ENCODE peak calls at places on chromosomes 6 and 20, in five cellular contexts. One of them, this sample, is unnamed.
A peak's percentile ranks its signal among the peaks of the same experiment; 100 is the strongest.

GRCh38 chr6:134945045-134945444 is 4.9 kb downstream of the ALDH8A1 start:
- DNase-seq in pancreas: no peak
- DNase-seq in CD4-positive, CD25-positive, alpha-beta regulatory T cell: no peak
- DNase-seq in mesenchymal stem cell: no peak
- DNase-seq in transverse colon: no peak
- DNase-seq in this sample: no peak

GRCh38 chr6:22892452-22892851 is 323.1 kb downstream of the HDGFL1 start:
- DNase-seq in transverse colon: no peak
- DNase-seq in pancreas: no peak
- DNase-seq in mesenchymal stem cell: peak; percentile 96
- DNase-seq in CD4-positive, CD25-positive, alpha-beta regulatory T cell: no peak
- DNase-seq in this sample: no peak

GRCh38 chr6:98343797-98344196 is 490.6 kb upstream of the POU3F2 start:
- DNase-seq in transverse colon: no peak
- DNase-seq in mesenchymal stem cell: no peak
- DNase-seq in pancreas: no peak
- DNase-seq in CD4-positive, CD25-positive, alpha-beta regulatory T cell: no peak
- DNase-seq in this sample: no peak

GRCh38 chr20:33693741-33694645 is 7.8 kb upstream of the E2F1 start:
- DNase-seq in transverse colon: no peak
- DNase-seq in CD4-positive, CD25-positive, alpha-beta regulatory T cell: no peak
- DNase-seq in pancreas: peak; percentile 50
- DNase-seq in mesenchymal stem cell: no peak
- DNase-seq in this sample: no peak

GRCh38 chr6:158567152-158567551 is 7.3 kb downstream of the TMEM181 start:
- DNase-seq in pancreas: no peak
- DNase-seq in transverse colon: no peak
- DNase-seq in mesenchymal stem cell: no peak
- DNase-seq in CD4-positive, CD25-positive, alpha-beta regulatory T cell: no peak
- DNase-seq in this sample: no peak

GRCh38 chr6:158372570-158372969 is 60.3 kb downstream of the TULP4 start:
- DNase-seq in CD4-positive, CD25-positive, alpha-beta regulatory T cell: no peak
- DNase-seq in transverse colon: no peak
- DNase-seq in mesenchymal stem cell: no peak
- DNase-seq in pancreas: no peak
- DNase-seq in this sample: no peak

GRCh38 chr6:33980176-33980805 is 165.6 kb downstream of the GRM4 start:
- DNase-seq in CD4-positive, CD25-positive, alpha-beta regulatory T cell: no peak
- DNase-seq in transverse colon: no peak
- DNase-seq in pancreas: no peak
- DNase-seq in mesenchymal stem cell: no peak
- DNase-seq in this sample: peak; percentile 29

GRCh38 chr6:42390228-42390934 is 61.3 kb downstream of the TRERF1 start:
- DNase-seq in pancreas: no peak
- DNase-seq in transverse colon: peak; percentile 39
- DNase-seq in mesenchymal stem cell: no peak
- DNase-seq in CD4-positive, CD25-positive, alpha-beta regulatory T cell: peak; percentile 81
- DNase-seq in this sample: no peak

GRCh38 chr6:144087789-144088426 is 7.5 kb downstream of the SF3B5 start:
- DNase-seq in pancreas: no peak
- DNase-seq in mesenchymal stem cell: no peak
- DNase-seq in CD4-positive, CD25-positive, alpha-beta regulatory T cell: no peak
- DNase-seq in transverse colon: no peak
- DNase-seq in this sample: no peak

GRCh38 chr6:6474170-6474920 is 114.2 kb upstream of the LY86 start:
- DNase-seq in CD4-positive, CD25-positive, alpha-beta regulatory T cell: no peak
- DNase-seq in pancreas: no peak
- DNase-seq in mesenchymal stem cell: no peak
- DNase-seq in transverse colon: no peak
- DNase-seq in this sample: no peak

GRCh38 chr6:158042245-158042798 is 60.7 kb downstream of the SYNJ2 start:
- DNase-seq in CD4-positive, CD25-positive, alpha-beta regulatory T cell: no peak
- DNase-seq in mesenchymal stem cell: peak; percentile 94
- DNase-seq in transverse colon: no peak
- DNase-seq in pancreas: peak; percentile 46
- DNase-seq in this sample: no peak

GRCh38 chr6:134424131-134424794 is 106.4 kb upstream of the SGK1 start:
- DNase-seq in pancreas: no peak
- DNase-seq in transverse colon: no peak
- DNase-seq in mesenchymal stem cell: no peak
- DNase-seq in CD4-positive, CD25-positive, alpha-beta regulatory T cell: no peak
- DNase-seq in this sample: no peak